ENCODE peak calls at places on chromosomes 2 and 18, in seven cellular contexts. A is osteoblast, K is mammary epithelial cell, V is IMR-90, T is H9, U is A549, G is GM23338. H is an unnamed sample.

GRCh38 chr18:3014501-3015202 is 1.7 kb upstream of the LPIN2 start:
- DNase-seq in A (peak; percentile 86), K (no peak), V (no peak), T (no peak), U (no peak), G (no peak), H (no peak)

GRCh38 chr2:237488295-237488694 is 1.2 kb downstream of the MLPH start:
- DNase-seq in A (no peak), K (no peak), V (no peak), T (no peak), U (no peak), G (no peak), H (no peak)

GRCh38 chr2:181694271-181694670 is 14.0 kb upstream of the NEUROD1 start:
- DNase-seq in A (no peak), K (no peak), V (no peak), T (no peak), U (no peak), G (no peak), H (no peak)

GRCh38 chr2:26410764-26411243 is 9.1 kb downstream of the DRC1 start:
- DNase-seq in A (no peak), K (no peak), V (no peak), T (no peak), U (no peak), G (no peak), H (no peak)

GRCh38 chr2:46363535-46364170 is 66.4 kb downstream of the EPAS1 start:
- DNase-seq in A (no peak), K (no peak), V (peak; percentile 88), T (no peak), U (no peak), G (no peak), H (no peak)

GRCh38 chr18:58584219-58585127 is 44.4 kb downstream of the ALPK2 start:
- DNase-seq in A (peak; percentile 38), K (peak; percentile 60), V (peak; percentile 48), T (peak; percentile 47), U (no peak), G (peak; percentile 93), H (no peak)

GRCh38 chr2:70473101-70473722 is 80.4 kb downstream of the TGFA start:
- DNase-seq in A (no peak), K (no peak), V (no peak), T (no peak), U (no peak), G (no peak), H (no peak)

GRCh38 chr2:200788129-200788718 is 23.5 kb upstream of the BZW1 start:
- DNase-seq in A (no peak), K (peak; percentile 28), V (peak; percentile 78), T (no peak), U (no peak), G (no peak), H (no peak)

GRCh38 chr18:52682260-52682659 is 342.3 kb downstream of the DCC start:
- DNase-seq in A (no peak), K (no peak), V (no peak), T (peak; percentile 36), U (no peak), G (peak; percentile 47), H (no peak)

GRCh38 chr18:8747440-8747937 is 42.1 kb downstream of the MTCL1 start:
- DNase-seq in A (peak; percentile 69), K (no peak), V (peak; percentile 96), T (no peak), U (no peak), G (no peak), H (no peak)

GRCh38 chr2:24048662-24049484 is 668 bp upstream of the FKBP1B start:
- DNase-seq in A (peak; percentile 48), K (peak; percentile 6), V (no peak), T (no peak), U (no peak), G (peak; percentile 32), H (peak; percentile 54)

GRCh38 chr2:46334389-46335345 is 37.5 kb downstream of the EPAS1 start:
- DNase-seq in A (peak; percentile 84), K (peak; percentile 94), V (peak; percentile 98), T (no peak), U (no peak), G (peak; percentile 15), H (no peak)

GRCh38 chr2:237909801-237910475 is 50.5 kb downstream of the RAMP1 start:
- DNase-seq in A (no peak), K (no peak), V (no peak), T (no peak), U (no peak), G (no peak), H (no peak)

GRCh38 chr2:119425620-119426395 is 5.8 kb upstream of the TMEM37 start:
- DNase-seq in A (peak; percentile 69), K (no peak), V (no peak), T (peak; percentile 5), U (no peak), G (no peak), H (no peak)

GRCh38 chr2:150425121-150425559 is 62.3 kb downstream of the RND3 start:
- DNase-seq in A (no peak), K (no peak), V (peak; percentile 30), T (peak; percentile 78), U (no peak), G (peak; percentile 69), H (no peak)

GRCh38 chr2:113755690-113756063 is 765 bp downstream of the SLC35F5 start:
- DNase-seq in A (peak; percentile 35), K (peak; percentile 31), V (peak; percentile 17), T (no peak), U (no peak), G (peak; percentile 3), H (peak; percentile 28)

GRCh38 chr2:236014408-236015131 is 153.6 kb downstream of the GBX2 start:
- DNase-seq in A (no peak), K (no peak), V (no peak), T (peak; percentile 69), U (no peak), G (peak; percentile 69), H (no peak)

GRCh38 chr2:17163628-17164027 is 354.6 kb downstream of the RAD51AP2 start:
- DNase-seq in A (no peak), K (no peak), V (no peak), T (no peak), U (no peak), G (no peak), H (no peak)

GRCh38 chr18:59044855-59045254 is 94.8 kb upstream of the SEC11C start:
- DNase-seq in A (peak; percentile 18), K (no peak), V (no peak), T (no peak), U (no peak), G (no peak), H (no peak)

GRCh38 chr2:188978291-188979081 is 4.3 kb downstream of the COL3A1 start:
- DNase-seq in A (no peak), K (peak; percentile 12), V (peak; percentile 69), T (peak; percentile 26), U (no peak), G (peak; percentile 15), H (no peak)

GRCh38 chr18:21315741-21316187 is 73.7 kb downstream of the GREB1L start:
- DNase-seq in A (no peak), K (no peak), V (no peak), T (peak; percentile 73), U (no peak), G (peak; percentile 78), H (no peak)

GRCh38 chr18:9455718-9456511 is 19.4 kb upstream of the RALBP1 start:
- DNase-seq in A (no peak), K (no peak), V (no peak), T (no peak), U (no peak), G (no peak), H (no peak)

GRCh38 chr18:52748343-52748742 is 408.3 kb downstream of the DCC start:
- DNase-seq in A (no peak), K (no peak), V (no peak), T (no peak), U (no peak), G (no peak), H (no peak)

GRCh38 chr2:6828299-6828584 is 37.5 kb downstream of the CMPK2 start:
- DNase-seq in A (no peak), K (no peak), V (peak; percentile 54), T (no peak), U (no peak), G (peak; percentile 65), H (peak; percentile 66)

GRCh38 chr2:22999951-23000350 is 385.0 kb upstream of the KLHL29 start:
- DNase-seq in A (no peak), K (no peak), V (peak; percentile 1), T (no peak), U (no peak), G (no peak), H (no peak)

DNA sequence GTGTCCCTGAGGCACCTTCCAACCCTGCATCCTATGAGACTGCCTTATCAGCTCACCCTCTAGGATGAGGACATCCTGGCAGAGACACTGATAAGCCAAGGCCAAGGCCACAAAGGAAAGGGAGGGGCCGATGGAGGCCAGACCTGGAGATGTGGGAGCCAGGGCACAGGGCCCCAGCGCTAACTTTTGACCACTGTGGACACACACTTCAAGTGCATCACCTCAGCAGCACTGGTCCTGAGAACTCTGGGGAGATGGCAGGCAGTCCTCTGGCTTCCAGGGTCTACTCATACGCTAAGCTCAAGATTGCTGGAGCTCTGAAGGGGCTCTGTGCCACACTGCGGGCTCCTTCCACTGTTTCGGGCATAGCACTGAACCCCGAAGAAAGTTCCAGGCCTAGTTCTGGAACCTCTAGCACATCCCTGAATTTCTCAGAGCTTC is 100.2 kb upstream of the ID2 start:
- DNase-seq in A (peak; percentile 27), K (no peak), V (no peak), T (no peak), U (no peak), G (no peak), H (no peak)
- H3K4me2 ChIP-seq in A (no peak overlapping the region), K (no peak overlapping the region), V (no peak overlapping the region), T (no peak overlapping the region), U (no peak overlapping the region), G (no peak overlapping the region), H (peak overlapping the region; percentile 90)

GRCh38 chr18:56139792-56140254 is 498.6 kb downstream of the TXNL1 start:
- DNase-seq in A (peak; percentile 78), K (no peak), V (peak; percentile 95), T (no peak), U (no peak), G (no peak), H (no peak)
- H3K4me2 ChIP-seq in A (peak overlapping the region; percentile 53), K (no peak overlapping the region), V (peak overlapping the region; percentile 27), T (no peak overlapping the region), U (no peak overlapping the region), G (no peak overlapping the region), H (no peak overlapping the region)

GRCh38 chr2:176734868-176735267 is 465.6 kb downstream of the MTX2 start:
- DNase-seq in A (no peak), K (no peak), V (no peak), T (no peak), U (no peak), G (no peak), H (no peak)
- H3K4me2 ChIP-seq in A (no peak overlapping the region), K (no peak overlapping the region), V (no peak overlapping the region), T (no peak overlapping the region), U (no peak overlapping the region), G (no peak overlapping the region), H (no peak overlapping the region)

DNA sequence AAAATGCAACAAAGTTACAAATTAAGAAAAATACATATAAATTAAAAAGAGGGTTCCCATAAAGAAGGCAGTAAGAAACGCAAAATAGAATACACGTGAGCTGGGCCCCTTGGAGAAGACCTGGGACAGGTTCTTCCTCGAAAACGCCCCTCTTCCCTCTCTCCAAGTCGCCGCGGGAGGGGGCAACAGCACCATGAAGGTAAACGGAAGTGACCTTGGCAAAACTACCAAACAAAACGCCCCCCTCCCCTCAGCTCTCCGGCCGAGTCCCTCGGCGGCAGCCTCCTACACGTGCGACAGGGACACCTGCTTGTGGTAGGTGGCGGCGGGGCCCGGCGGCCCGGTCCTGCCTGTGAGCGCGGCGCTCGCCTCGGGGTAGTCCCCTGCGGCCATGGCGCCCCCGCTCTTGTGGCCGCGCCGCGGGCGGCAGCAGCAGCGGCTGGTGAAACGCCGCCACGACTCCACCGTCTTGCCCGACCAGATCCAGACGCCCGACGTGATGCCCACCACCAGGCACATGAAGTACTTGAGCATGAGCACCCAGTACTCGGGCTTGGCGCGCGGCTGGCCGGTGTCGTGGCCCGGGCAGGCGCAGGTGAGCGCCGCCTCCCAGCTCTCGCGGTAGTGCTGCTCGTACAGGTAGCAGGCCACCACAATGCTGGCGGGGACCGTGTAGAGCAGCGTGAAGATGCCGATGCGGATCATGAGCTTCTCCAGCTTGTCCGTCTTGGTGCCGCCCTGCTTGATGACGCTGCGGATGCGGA is 2.8 kb downstream of the FZD5 start:
- DNase-seq in A (no peak), K (no peak), V (no peak), T (peak; percentile 80), U (no peak), G (peak; percentile 74), H (no peak)
- H3K4me2 ChIP-seq in A (peak overlapping the region; percentile 97), K (no peak overlapping the region), V (no peak overlapping the region), T (peak overlapping the region; percentile 90), U (peak overlapping the region; percentile 76), G (peak overlapping the region; percentile 94), H (peak overlapping the region; percentile 2)

H was measured in OCI-LY7.